ENCODE peak calls at places on chromosomes 11 and 22, in eight cellular contexts. V, N, B, Y, H, O, M and L are unnamed samples. For H3K4me1, the result is how much of the 10 kb centered on the place peaks cover.

GRCh38 chr11:103091024-103091423 is 936 bp downstream of the DCUN1D5 start:
- DNase-seq in V (no peak), N (no peak), B (no peak), Y (no peak), H (no peak), O (peak), M (peak), L (no peak)

GRCh38 chr11:114091791-114092397 is 32.4 kb downstream of the ZBTB16 start:
- DNase-seq in V (no peak), N (no peak), B (no peak), Y (no peak), H (no peak), O (no peak), M (no peak), L (peak)

GRCh38 chr11:69238562-69239319 is 55.2 kb upstream of the MYEOV start:
- DNase-seq in V (no peak), N (peak), B (no peak), Y (peak), H (no peak), O (no peak), M (no peak), L (no peak)

GRCh38 chr22:28963362-28963761 is 80.0 kb downstream of the ZNRF3 start:
- DNase-seq in V (no peak), N (no peak), B (no peak), Y (no peak), H (no peak), O (no peak), M (no peak), L (no peak)

GRCh38 chr11:19951558-19952083 is 208.7 kb downstream of the DBX1 start:
- DNase-seq in V (no peak), N (no peak), B (no peak), Y (no peak), H (no peak), O (peak), M (peak), L (no peak)

GRCh38 chr11:124823512-124824376 is 23.5 kb upstream of the MSANTD2 start:
- DNase-seq in V (no peak), N (no peak), B (peak), Y (peak), H (no peak), O (no peak), M (no peak), L (no peak)

GRCh38 chr11:111586305-111586915 is 15.8 kb upstream of the SIK2 start:
- DNase-seq in V (peak), N (no peak), B (no peak), Y (peak), H (peak), O (peak), M (peak), L (no peak)

GRCh38 chr11:120186799-120187591 is 23.8 kb upstream of the OAF start:
- DNase-seq in V (no peak), N (peak), B (no peak), Y (peak), H (peak), O (no peak), M (no peak), L (peak)

GRCh38 chr11:3959015-3959917 is 103.8 kb downstream of the STIM1 start:
- DNase-seq in V (no peak), N (no peak), B (no peak), Y (no peak), H (no peak), O (peak), M (no peak), L (no peak)

GRCh38 chr11:108938604-108939003 is 273.7 kb downstream of the DDX10 start:
- DNase-seq in V (no peak), N (no peak), B (no peak), Y (no peak), H (no peak), O (no peak), M (peak), L (no peak)

GRCh38 chr11:65182258-65183170 is 786 bp downstream of the CAPN1 start:
- DNase-seq in V (no peak), N (peak), B (peak), Y (peak), H (no peak), O (peak), M (peak), L (no peak)

GRCh38 chr11:12031856-12032526 is 23.6 kb upstream of the DKK3 start:
- DNase-seq in V (no peak), N (no peak), B (no peak), Y (no peak), H (no peak), O (no peak), M (no peak), L (no peak)

GRCh38 chr11:47961383-47961782 is 19.0 kb upstream of the PTPRJ start:
- DNase-seq in V (no peak), N (no peak), B (peak), Y (no peak), H (no peak), O (peak), M (no peak), L (no peak)

GRCh38 chr22:35604671-35605457 is 12.3 kb downstream of the MB start:
- DNase-seq in V (no peak), N (no peak), B (no peak), Y (no peak), H (no peak), O (no peak), M (no peak), L (no peak)

GRCh38 chr22:17057959-17058814 is 26.6 kb upstream of the IL17RA start:
- DNase-seq in V (no peak), N (peak), B (peak), Y (peak), H (peak), O (peak), M (peak), L (peak)

GRCh38 chr11:96332236-96332761 is 10.7 kb downstream of the MAML2 start:
- DNase-seq in V (no peak), N (no peak), B (no peak), Y (no peak), H (no peak), O (no peak), M (no peak), L (no peak)

GRCh38 chr11:118289411-118289810 is 15.1 kb upstream of the CD3E start:
- DNase-seq in V (no peak), N (no peak), B (no peak), Y (no peak), H (no peak), O (no peak), M (no peak), L (no peak)

GRCh38 chr11:112343368-112344039 is 82.8 kb upstream of the PLET1 start:
- DNase-seq in V (no peak), N (no peak), B (no peak), Y (no peak), H (no peak), O (no peak), M (no peak), L (no peak)

GRCh38 chr22:41873391-41873790 is 40.5 kb downstream of the SREBF2 start:
- DNase-seq in V (no peak), N (no peak), B (no peak), Y (no peak), H (no peak), O (no peak), M (no peak), L (no peak)

GRCh38 chr11:94020777-94021615 is at the start of gene HEPHL1:
- DNase-seq in V (no peak), N (no peak), B (no peak), Y (no peak), H (no peak), O (no peak), M (no peak), L (no peak)

GRCh38 chr11:17898782-17899181 is 114.1 kb downstream of the SERGEF start:
- DNase-seq in V (no peak), N (no peak), B (no peak), Y (no peak), H (no peak), O (no peak), M (peak), L (no peak)

GRCh38 chr22:46338636-46339035 is 3.1 kb downstream of the TRMU start:
- DNase-seq in V (no peak), N (no peak), B (peak), Y (no peak), H (no peak), O (no peak), M (no peak), L (peak)

GRCh38 chr11:8262552-8263108 is 1.0 kb downstream of the LMO1 start:
- DNase-seq in V (no peak), N (peak), B (peak), Y (no peak), H (peak), O (no peak), M (peak), L (peak)

GRCh38 chr11:78806214-78807004 is 231.7 kb upstream of the NARS2 start:
- DNase-seq in V (no peak), N (peak), B (peak), Y (no peak), H (no peak), O (no peak), M (no peak), L (peak)

GRCh38 chr11:83972536-83972935 is 686.4 kb upstream of the CCDC90B start:
- DNase-seq in V (no peak), N (no peak), B (no peak), Y (no peak), H (no peak), O (no peak), M (no peak), L (no peak)

GRCh38 chr11:48081151-48082010 is 101.0 kb downstream of the PTPRJ start:
- DNase-seq in V (no peak), N (peak), B (peak), Y (no peak), H (peak), O (no peak), M (no peak), L (peak)

GRCh38 chr11:75532200-75532972 is 6.6 kb upstream of the GDPD5 start:
- DNase-seq in V (peak), N (peak), B (peak), Y (peak), H (peak), O (peak), M (peak), L (peak)

GRCh38 chr11:75530577-75530976 is 4.8 kb upstream of the GDPD5 start:
- DNase-seq in V (no peak), N (peak), B (no peak), Y (no peak), H (no peak), O (no peak), M (no peak), L (no peak)

GRCh38 chr11:75527938-75528845 is 2.5 kb upstream of the GDPD5 start:
- DNase-seq in V (no peak), N (peak), B (no peak), Y (no peak), H (no peak), O (no peak), M (no peak), L (no peak)

GRCh38 chr11:75533843-75534242 is 8.1 kb upstream of the GDPD5 start:
- DNase-seq in V (no peak), N (no peak), B (no peak), Y (no peak), H (no peak), O (no peak), M (no peak), L (no peak)

GRCh38 chr11:75531325-75531724 is 5.6 kb upstream of the GDPD5 start:
- DNase-seq in V (no peak), N (no peak), B (no peak), Y (no peak), H (no peak), O (no peak), M (no peak), L (no peak)
- H3K4me1 ChIP-seq in V (under half), N (under half), B (under half), Y (under half), H (under half), O (under half), M (under half), L (under half)

GRCh38 chr22:49959782-49960158 is 802 bp upstream of the PIM3 start:
- DNase-seq in V (no peak), N (no peak), B (no peak), Y (peak), H (no peak), O (peak), M (no peak), L (peak)
- H3K4me1 ChIP-seq in V (under half), N (under half), B (half or more), Y (under half), H (under half), O (under half), M (under half), L (under half)

GRCh38 chr11:117096140-117096972 is 1.9 kb downstream of the SIK3 start:
- DNase-seq in V (peak), N (no peak), B (no peak), Y (peak), H (no peak), O (peak), M (peak), L (no peak)
- H3K4me1 ChIP-seq in V (half or more), N (under half), B (half or more), Y (under half), H (under half), O (half or more), M (under half), L (half or more)

DNA sequence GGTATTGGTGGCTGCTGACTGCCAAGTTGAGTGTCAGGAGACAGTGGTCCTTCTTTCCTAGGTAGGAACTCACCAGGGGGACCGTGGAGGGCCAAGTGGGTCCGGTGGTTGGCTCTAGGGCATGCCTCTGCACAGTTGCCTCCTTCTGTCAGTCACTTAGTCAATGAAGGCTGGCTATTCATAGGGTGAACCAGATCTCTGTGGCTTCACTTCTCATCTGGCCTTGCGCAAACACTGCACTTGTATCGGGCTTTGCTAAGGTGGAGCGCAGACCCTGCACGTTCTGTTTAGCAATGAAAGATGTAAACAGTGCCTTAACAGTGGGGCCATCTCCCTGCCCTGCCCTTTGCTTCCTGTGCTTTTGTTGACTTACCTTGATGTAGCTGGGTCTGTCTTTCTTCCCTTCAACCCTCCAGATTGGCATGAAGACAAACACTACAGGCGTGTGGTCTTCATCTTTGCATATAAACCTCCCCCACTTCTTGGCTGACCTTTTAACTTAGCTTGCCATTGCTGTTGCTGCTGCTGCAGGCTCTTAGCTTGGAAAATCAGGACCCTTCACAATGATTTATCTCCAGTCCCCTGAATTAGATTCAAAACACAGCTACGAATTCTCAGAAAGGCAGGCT is 6.8 kb upstream of the SORL1-AS1 start:
- DNase-seq in V (no peak), N (no peak), B (no peak), Y (no peak), H (no peak), O (no peak), M (no peak), L (no peak)
- H3K4me1 ChIP-seq in V (half or more), N (under half), B (under half), Y (under half), H (under half), O (under half), M (under half), L (under half)

DNA sequence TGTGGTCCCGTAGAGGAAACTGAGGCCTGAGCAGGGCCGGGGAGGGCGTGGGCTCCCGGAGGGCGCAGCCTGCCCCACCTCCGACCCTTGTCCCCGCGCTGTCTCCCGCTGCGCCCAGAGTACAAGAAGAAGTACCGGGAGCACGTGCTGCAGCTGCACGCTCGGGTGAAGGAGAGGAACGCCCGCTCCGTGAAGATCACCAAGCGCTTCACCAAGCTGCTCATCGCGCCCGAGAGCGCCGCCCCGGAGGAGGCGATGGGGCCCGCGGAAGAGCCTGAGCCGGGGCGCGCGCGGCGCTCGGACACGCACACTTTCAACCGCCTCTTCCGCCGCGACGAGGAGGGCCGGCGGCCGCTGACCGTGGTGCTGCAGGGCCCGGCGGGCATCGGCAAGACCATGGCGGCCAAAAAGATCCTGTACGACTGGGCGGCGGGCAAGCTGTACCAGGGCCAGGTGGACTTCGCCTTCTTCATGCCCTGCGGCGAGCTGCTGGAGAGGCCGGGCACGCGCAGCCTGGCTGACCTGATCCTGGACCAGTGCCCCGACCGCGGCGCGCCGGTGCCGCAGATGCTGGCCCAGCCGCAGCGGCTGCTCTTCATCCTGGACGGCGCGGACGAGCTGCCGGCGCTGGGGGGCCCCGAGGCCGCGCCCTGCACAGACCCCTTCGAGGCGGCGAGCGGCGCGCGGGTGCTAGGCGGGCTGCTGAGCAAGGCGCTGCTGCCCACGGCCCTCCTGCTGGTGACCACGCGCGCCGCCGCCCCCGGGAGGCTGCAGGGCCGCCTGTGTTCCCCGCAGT is 2.0 kb downstream of the NLRP6 start:
- DNase-seq in V (no peak), N (no peak), B (peak), Y (peak), H (peak), O (peak), M (no peak), L (no peak)
- H3K4me1 ChIP-seq in V (under half), N (under half), B (under half), Y (under half), H (under half), O (under half), M (under half), L (under half)

GRCh38 chr11:72750556-72751292 is 1.5 kb downstream of the ARAP1 start:
- DNase-seq in V (no peak), N (no peak), B (no peak), Y (no peak), H (no peak), O (no peak), M (peak), L (no peak)
- H3K4me1 ChIP-seq in V (under half), N (under half), B (half or more), Y (under half), H (under half), O (under half), M (under half), L (under half)

GRCh38 chr11:44566952-44567875 is 1.8 kb downstream of the CD82 start:
- DNase-seq in V (no peak), N (no peak), B (no peak), Y (no peak), H (no peak), O (no peak), M (no peak), L (no peak)

GRCh38 chr11:44568706-44569473 is 3.4 kb downstream of the CD82 start:
- DNase-seq in V (peak), N (peak), B (peak), Y (peak), H (peak), O (peak), M (no peak), L (peak)

GRCh38 chr11:44566559-44566949 is 1.1 kb downstream of the CD82 start:
- DNase-seq in V (no peak), N (no peak), B (no peak), Y (no peak), H (no peak), O (no peak), M (no peak), L (no peak)

GRCh38 chr11:44567876-44568256 is 2.4 kb downstream of the CD82 start:
- DNase-seq in V (no peak), N (no peak), B (no peak), Y (no peak), H (no peak), O (no peak), M (no peak), L (no peak)

DNA sequence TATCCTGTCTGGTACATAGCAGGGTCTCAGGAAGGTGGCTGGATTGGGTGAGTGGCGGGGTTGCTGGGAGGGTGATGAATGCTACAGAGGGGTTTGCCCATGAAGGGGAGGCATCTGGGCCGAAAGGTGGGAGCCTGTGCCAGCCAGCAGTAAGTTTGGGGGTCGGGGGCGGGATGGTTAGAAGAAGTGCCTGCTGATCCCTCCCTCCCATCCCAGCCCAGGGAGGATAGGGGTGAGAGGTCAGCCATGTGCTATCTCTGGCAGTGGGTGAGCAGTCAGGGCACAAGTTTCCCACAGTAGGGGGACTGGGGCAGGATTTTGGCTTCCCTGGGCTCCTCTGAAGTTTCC is 2.9 kb downstream of the CD82 start:
- DNase-seq in V (no peak), N (no peak), B (no peak), Y (no peak), H (no peak), O (no peak), M (no peak), L (no peak)
- H3K4me1 ChIP-seq in V (half or more), N (under half), B (half or more), Y (under half), H (under half), O (under half), M (under half), L (half or more)

GRCh38 chr11:2298795-2299747 is 2.6 kb downstream of the C11orf21 start:
- DNase-seq in V (no peak), N (no peak), B (peak), Y (peak), H (no peak), O (peak), M (peak), L (no peak)
- H3K4me1 ChIP-seq in V (under half), N (under half), B (under half), Y (under half), H (under half), O (under half), M (under half), L (under half)